ENCODE peak calls at places on chromosomes 7 and 10, in eight cellular contexts. J, I, T, S, D, V, O and E are unnamed samples.

GRCh38 chr10:101609481-101609880 is 21.4 kb downstream of the DPCD start:
- DNase-seq in J (no peak), I (no peak), T (no peak), S (no peak), D (no peak), V (no peak), O (no peak), E (peak; percentile 30)

GRCh38 chr10:42974693-42975002 is 102.2 kb upstream of the RET start:
- DNase-seq in J (no peak), I (no peak), T (no peak), S (no peak), D (no peak), V (no peak), O (no peak), E (no peak)

GRCh38 chr10:7593068-7593467 is 73.7 kb downstream of the ITIH5 start:
- DNase-seq in J (no peak), I (no peak), T (no peak), S (no peak), D (no peak), V (no peak), O (peak; percentile 63), E (no peak)

GRCh38 chr7:99404235-99404976 is 4.0 kb downstream of the PDAP1 start:
- DNase-seq in J (no peak), I (no peak), T (no peak), S (no peak), D (peak; percentile 23), V (no peak), O (no peak), E (peak; percentile 37)

GRCh38 chr7:158111556-158111880 is 476.1 kb downstream of the PTPRN2 start:
- DNase-seq in J (no peak), I (no peak), T (no peak), S (no peak), D (no peak), V (no peak), O (no peak), E (no peak)

GRCh38 chr7:1028044-1028770 is 16.1 kb upstream of the GPR146 start:
- DNase-seq in J (peak; percentile 97), I (peak; percentile 95), T (peak; percentile 100), S (peak; percentile 47), D (peak; percentile 83), V (peak; percentile 89), O (peak; percentile 92), E (peak; percentile 90)

GRCh38 chr7:25858200-25858561 is 293.8 kb upstream of the NFE2L3 start:
- DNase-seq in J (no peak), I (no peak), T (no peak), S (no peak), D (no peak), V (no peak), O (no peak), E (no peak)

GRCh38 chr7:101363734-101364374 is 1.2 kb downstream of the COL26A1 start:
- DNase-seq in J (peak; percentile 89), I (peak; percentile 83), T (peak; percentile 98), S (peak; percentile 15), D (peak; percentile 12), V (peak; percentile 62), O (peak; percentile 61), E (peak; percentile 86)

GRCh38 chr10:33116293-33116697 is 158.3 kb upstream of the ITGB1 start:
- DNase-seq in J (peak; percentile 58), I (peak; percentile 51), T (peak; percentile 60), S (peak; percentile 41), D (peak; percentile 52), V (peak; percentile 66), O (no peak), E (no peak)

GRCh38 chr7:465710-466400 is 53.8 kb downstream of the PDGFA start:
- DNase-seq in J (no peak), I (no peak), T (no peak), S (no peak), D (no peak), V (no peak), O (no peak), E (no peak)

GRCh38 chr10:128307819-128308218 is 181.6 kb upstream of the MKI67 start:
- DNase-seq in J (no peak), I (no peak), T (no peak), S (no peak), D (no peak), V (no peak), O (no peak), E (no peak)

GRCh38 chr10:114811769-114812353 is 9.7 kb upstream of the FHIP2A start:
- DNase-seq in J (no peak), I (no peak), T (no peak), S (no peak), D (no peak), V (no peak), O (no peak), E (no peak)

GRCh38 chr10:71217266-71218045 is 5.1 kb downstream of the UNC5B start:
- DNase-seq in J (peak; percentile 67), I (peak; percentile 67), T (peak; percentile 62), S (no peak), D (no peak), V (no peak), O (no peak), E (peak; percentile 58)

GRCh38 chr10:132306341-132306685 is 1.4 kb downstream of the STK32C start:
- DNase-seq in J (no peak), I (no peak), T (no peak), S (no peak), D (no peak), V (no peak), O (no peak), E (no peak)

GRCh38 chr10:52752801-52753437 is 19.7 kb downstream of the MBL2 start:
- DNase-seq in J (no peak), I (no peak), T (no peak), S (no peak), D (no peak), V (no peak), O (no peak), E (no peak)

GRCh38 chr7:130818056-130818455 is 84.0 kb upstream of the KLF14 start:
- DNase-seq in J (no peak), I (no peak), T (no peak), S (no peak), D (no peak), V (no peak), O (no peak), E (no peak)

GRCh38 chr10:59181668-59182067 is 5.2 kb downstream of the PHYHIPL start:
- DNase-seq in J (peak; percentile 72), I (no peak), T (peak; percentile 70), S (peak; percentile 50), D (peak; percentile 46), V (peak; percentile 78), O (no peak), E (peak; percentile 24)

GRCh38 chr10:91424016-91424415 is 13.9 kb downstream of the HECTD2 start:
- DNase-seq in J (no peak), I (no peak), T (no peak), S (no peak), D (peak; percentile 3), V (no peak), O (no peak), E (no peak)

GRCh38 chr7:5428470-5429252 is 5.0 kb upstream of the TNRC18 start:
- DNase-seq in J (peak; percentile 86), I (peak; percentile 47), T (peak; percentile 62), S (no peak), D (peak; percentile 83), V (peak; percentile 87), O (peak; percentile 74), E (peak; percentile 94)

GRCh38 chr7:44065431-44066110 is at the start of gene PGAM2:
- DNase-seq in J (no peak), I (no peak), T (peak; percentile 72), S (no peak), D (peak; percentile 25), V (no peak), O (peak; percentile 87), E (peak; percentile 60)

GRCh38 chr7:20647908-20648776 is 32.7 kb downstream of the ABCB5 start:
- DNase-seq in J (peak; percentile 51), I (peak; percentile 47), T (peak; percentile 51), S (peak; percentile 55), D (no peak), V (peak; percentile 40), O (no peak), E (peak; percentile 1)

GRCh38 chr10:15385552-15386455 is 14.7 kb upstream of the FAM171A1 start:
- DNase-seq in J (no peak), I (no peak), T (no peak), S (no peak), D (no peak), V (no peak), O (no peak), E (no peak)

GRCh38 chr7:131196808-131197207 is 130.9 kb upstream of the MKLN1 start:
- DNase-seq in J (peak; percentile 55), I (peak; percentile 24), T (no peak), S (no peak), D (no peak), V (peak; percentile 57), O (no peak), E (peak; percentile 63)

GRCh38 chr7:27245124-27245797 is 2.7 kb downstream of the EVX1 start:
- DNase-seq in J (no peak), I (peak; percentile 44), T (peak; percentile 43), S (no peak), D (no peak), V (no peak), O (no peak), E (no peak)

GRCh38 chr7:45917658-45918057 is 3.4 kb downstream of the IGFBP3 start:
- DNase-seq in J (peak; percentile 89), I (peak; percentile 96), T (peak; percentile 87), S (no peak), D (peak; percentile 68), V (peak; percentile 75), O (peak; percentile 82), E (peak; percentile 50)

GRCh38 chr10:28411136-28411460 is 108.2 kb upstream of the MPP7 start:
- DNase-seq in J (no peak), I (no peak), T (no peak), S (no peak), D (no peak), V (no peak), O (no peak), E (no peak)
- TF ChIP-seq CTCF in J (no peak), I (no peak), T (no peak), S (no peak), D (no peak), V (no peak), O (no peak), E (no peak)

GRCh38 chr10:117419921-117420320 is 44.7 kb upstream of the PDZD8 start:
- DNase-seq in J (no peak), I (no peak), T (no peak), S (no peak), D (peak; percentile 55), V (no peak), O (no peak), E (peak; percentile 52)
- TF ChIP-seq CTCF in J (no peak), I (no peak), T (no peak), S (no peak), D (peak; percentile 23), V (no peak), O (no peak), E (no peak)

GRCh38 chr10:119274519-119275045 is 67.2 kb downstream of the GRK5 start:
- DNase-seq in J (no peak), I (no peak), T (no peak), S (no peak), D (no peak), V (no peak), O (no peak), E (no peak)
- TF ChIP-seq CTCF in J (no peak), I (no peak), T (no peak), S (no peak), D (no peak), V (no peak), O (no peak), E (no peak)

DNA sequence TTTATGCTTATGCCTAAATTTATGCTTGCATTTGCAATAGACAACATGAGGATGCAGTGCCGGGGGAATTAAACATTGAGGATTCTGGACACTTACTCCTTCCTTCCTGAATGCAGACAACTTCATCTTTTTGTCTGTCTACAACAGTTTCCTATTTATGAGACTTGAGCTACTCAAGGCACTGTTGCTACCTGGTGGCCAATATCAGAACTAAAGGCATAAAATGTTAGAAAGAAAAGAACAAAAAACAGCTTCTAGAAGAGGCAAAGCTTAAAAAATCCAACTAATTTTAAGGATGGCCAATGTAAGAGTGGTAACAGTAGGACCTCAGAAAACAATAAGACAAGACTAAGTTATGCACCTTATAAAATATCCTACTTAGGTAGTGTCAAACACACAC is 144.5 kb upstream of the PTN start:
- DNase-seq in J (no peak), I (no peak), T (no peak), S (no peak), D (no peak), V (peak; percentile 29), O (no peak), E (peak; percentile 27)
- TF ChIP-seq CTCF in J (peak; percentile 20), I (no peak), T (peak; percentile 44), S (no peak), D (peak; percentile 63), V (peak; percentile 25), O (peak; percentile 35), E (peak; percentile 28)